ENCODE peak calls at places on chromosome 22, in four cellular contexts. S is lung, X is HL-60, U is WERI-Rb-1. F is an unnamed sample.

GRCh38 chr22:39894554-39895092 is 1.1 kb upstream of the ENTHD1 start:
- DNase-seq in X (no peak), S (no peak), U (no peak), F (no peak)

GRCh38 chr22:48578138-48579034 is 1249.3 kb downstream of the BRD1 start:
- DNase-seq in U (no peak), S (no peak), X (no peak), F (no peak)

GRCh38 chr22:38868886-38869381 is 3.1 kb downstream of the CBX6 start:
- DNase-seq in X (peak; percentile 76), S (peak; percentile 85), U (peak; percentile 84), F (peak; percentile 72)

GRCh38 chr22:40224702-40225101 is 47.0 kb downstream of the TNRC6B start:
- DNase-seq in U (no peak), S (no peak), X (no peak), F (no peak)

GRCh38 chr22:42717197-42717967 is 3.3 kb downstream of the A4GALT start:
- DNase-seq in X (no peak), S (no peak), U (peak; percentile 53), F (no peak)

GRCh38 chr22:27726344-27726725 is 75.2 kb downstream of the MN1 start:
- DNase-seq in S (no peak), U (no peak), X (no peak), F (no peak)

GRCh38 chr22:40499187-40499753 is 128.9 kb downstream of the SGSM3 start:
- DNase-seq in U (no peak), S (no peak), X (no peak), F (no peak)

GRCh38 chr22:37887610-37888378 is 18.3 kb upstream of the MICALL1 start:
- DNase-seq in X (no peak), S (peak; percentile 49), U (no peak), F (no peak)

GRCh38 chr22:22925795-22926358 is 38.3 kb downstream of the IGLL5 start:
- DNase-seq in U (no peak), S (no peak), X (no peak), F (no peak)
- H3K27ac ChIP-seq in U (no peak overlapping the region), S (no peak overlapping the region), X (no peak overlapping the region), F (no peak overlapping the region)

DNA sequence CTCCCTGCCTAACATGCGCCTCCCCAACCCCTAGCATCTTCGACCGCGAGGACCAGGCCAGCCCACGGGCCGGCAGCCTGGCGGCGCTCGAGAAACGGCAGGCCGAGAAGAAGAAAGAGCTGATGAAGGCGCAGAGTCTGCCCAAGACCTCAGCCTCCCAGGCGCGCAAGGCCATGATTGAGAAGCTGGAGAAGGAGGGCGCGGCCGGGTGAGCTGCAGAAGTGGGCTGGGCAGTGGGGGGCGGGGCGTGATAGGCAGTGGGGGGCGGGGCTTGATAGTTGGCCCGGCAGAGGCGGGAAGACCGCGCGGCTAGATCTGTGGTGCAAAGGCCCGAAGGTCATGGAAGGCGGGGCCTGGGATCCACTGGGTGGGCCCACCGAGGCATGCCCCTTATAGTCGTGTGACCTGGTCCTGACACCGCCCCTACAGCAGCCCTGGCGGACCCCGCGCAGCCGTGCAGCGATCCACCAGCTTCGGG is 8.7 kb downstream of the SELENOM start:
- DNase-seq in S (no peak), U (no peak), X (no peak), F (no peak)
- H3K4me3 ChIP-seq in S (no peak overlapping the region), U (no peak overlapping the region), X (no peak overlapping the region), F (no peak overlapping the region)

GRCh38 chr22:20578192-20578591 is 70.8 kb downstream of the MED15 start:
- DNase-seq in U (no peak), S (no peak), X (no peak), F (no peak)

GRCh38 chr22:20580179-20580578 is 72.8 kb downstream of the MED15 start:
- DNase-seq in U (no peak), S (no peak), X (no peak), F (no peak)

GRCh38 chr22:20577549-20577975 is 70.2 kb downstream of the MED15 start:
- DNase-seq in S (no peak), U (no peak), X (no peak), F (no peak)

GRCh38 chr22:20579273-20580120 is 72.1 kb downstream of the MED15 start:
- DNase-seq in S (no peak), U (no peak), X (no peak), F (no peak)

DNA sequence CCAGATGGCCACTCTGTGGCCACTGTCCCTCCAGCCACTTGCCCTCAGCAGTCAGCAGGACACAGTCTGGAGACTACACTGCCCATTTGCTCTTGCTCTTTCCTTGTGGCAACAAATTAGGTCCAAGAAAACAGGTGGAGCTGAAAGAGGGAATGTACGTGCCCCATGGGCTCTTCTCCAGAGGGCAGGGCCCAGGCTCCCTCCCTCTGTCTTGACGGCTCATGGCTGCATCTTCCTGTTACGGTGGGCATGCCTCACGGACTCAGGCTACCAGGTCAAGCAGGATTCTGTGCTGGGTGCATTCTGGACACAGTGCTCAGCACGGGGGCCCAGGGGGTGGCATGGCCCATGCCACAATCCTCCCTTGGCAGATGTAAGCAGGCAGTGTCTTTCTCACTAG is 71.3 kb downstream of the MED15 start:
- DNase-seq in S (no peak), U (no peak), X (no peak), F (no peak)
- H3K27ac ChIP-seq in S (no peak overlapping the region), U (no peak overlapping the region), X (no peak overlapping the region), F (no peak overlapping the region)

GRCh38 chr22:46129390-46130041 is 20.8 kb upstream of the PPARA start:
- DNase-seq in S (no peak), U (no peak), X (peak; percentile 81), F (no peak)
- H3K4me3 ChIP-seq in S (no peak overlapping the region), U (no peak overlapping the region), X (peak overlapping the region; percentile 25), F (no peak overlapping the region)

GRCh38 chr22:50624347-50625130 is 3.4 kb downstream of the ARSA start:
- DNase-seq in U (no peak), X (no peak), S (no peak), F (no peak)

GRCh38 chr22:50620861-50621490 is 7.0 kb downstream of the ARSA start:
- DNase-seq in U (no peak), S (no peak), X (peak; percentile 10), F (peak; percentile 66)

GRCh38 chr22:50621491-50621880 is 6.5 kb downstream of the ARSA start:
- DNase-seq in S (no peak), U (no peak), X (peak; percentile 74), F (peak; percentile 33)

GRCh38 chr22:50622723-50623327 is 5.1 kb downstream of the ARSA start:
- DNase-seq in X (no peak), U (no peak), S (no peak), F (no peak)

DNA sequence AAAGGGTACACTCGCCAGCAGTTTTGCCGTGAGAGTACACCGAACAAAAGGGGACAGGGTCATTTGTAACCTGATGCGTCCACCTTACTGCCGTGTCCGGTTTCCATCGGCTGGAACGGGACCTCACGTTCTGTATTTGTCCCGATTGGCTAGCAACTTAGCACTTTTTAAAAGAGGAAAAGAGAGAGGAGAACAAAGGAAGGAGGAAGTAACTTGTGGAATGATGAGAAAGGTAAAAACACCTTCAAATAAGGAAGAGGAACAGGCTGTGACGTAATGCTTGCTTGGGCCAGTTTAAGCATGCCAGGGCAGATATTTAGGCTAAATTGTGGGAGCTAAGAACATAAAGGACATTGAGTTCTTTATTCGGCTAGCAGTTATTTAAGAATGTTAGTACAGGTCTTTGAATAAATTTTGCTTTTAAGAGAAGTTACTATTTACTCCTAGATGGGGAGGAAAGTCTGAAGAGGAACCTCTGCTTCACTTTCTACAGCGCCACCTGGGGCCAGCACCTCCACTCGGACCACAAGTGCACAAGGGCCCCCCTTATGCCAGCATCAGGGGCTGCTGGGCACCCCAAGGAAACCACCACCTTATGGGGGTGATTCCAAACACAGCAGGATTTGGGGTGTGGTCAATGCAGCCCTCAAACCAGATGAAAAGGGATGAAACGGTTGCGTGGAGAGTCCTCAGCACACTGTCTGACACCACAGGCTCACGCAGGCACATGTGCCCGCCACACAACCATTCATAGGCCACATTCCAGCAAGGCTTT is 5.8 kb downstream of the ARSA start:
- DNase-seq in S (no peak), U (no peak), X (peak; percentile 42), F (peak; percentile 64)
- H3K27ac ChIP-seq in S (no peak overlapping the region), U (no peak overlapping the region), X (peak overlapping the region; percentile 59), F (peak overlapping the region; percentile 98)

GRCh38 chr22:33056108-33056507 is 2.1 kb downstream of the SYN3 start:
- DNase-seq in X (no peak), U (no peak), S (no peak), F (no peak)
- H3K4me3 ChIP-seq in X (no peak overlapping the region), U (no peak overlapping the region), S (no peak overlapping the region), F (no peak overlapping the region)

F was measured in CD4-positive, CD25-positive, alpha-beta regulatory T cell.